ENCODE peak calls at places on chromosomes 7 and 10, in five cellular contexts. R, M, K, E and H are unnamed samples.

GRCh38 chr7:105621617-105622016 is 40.3 kb upstream of the EFCAB10 start:
- DNase-seq in R (peak; percentile 58), E (no peak), K (peak; percentile 75), M (no peak), H (no peak)

GRCh38 chr10:104981995-104982394 is 340.9 kb downstream of the SORCS3 start:
- DNase-seq in E (no peak), M (no peak), K (no peak), R (no peak), H (no peak)

GRCh38 chr7:36010656-36011587 is 142.1 kb upstream of the EEPD1 start:
- DNase-seq in E (no peak), M (no peak), K (no peak), R (no peak), H (no peak)

GRCh38 chr10:26650406-26650805 is 47.1 kb upstream of the PDSS1 start:
- DNase-seq in R (no peak), K (no peak), E (no peak), M (no peak), H (no peak)

GRCh38 chr10:8049151-8049873 is 5.2 kb upstream of the GATA3 start:
- DNase-seq in R (no peak), E (no peak), M (no peak), K (no peak), H (no peak)

GRCh38 chr7:156827587-156828203 is 65.3 kb downstream of the LMBR1 start:
- DNase-seq in R (no peak), K (no peak), E (peak; percentile 38), M (no peak), H (no peak)

GRCh38 chr7:14457567-14458453 is 444.7 kb downstream of the DGKB start:
- DNase-seq in M (peak; percentile 63), R (peak; percentile 41), K (peak; percentile 26), E (peak; percentile 40), H (peak; percentile 69)

GRCh38 chr10:106708521-106708920 is 456.0 kb downstream of the SORCS1 start:
- DNase-seq in R (no peak), M (no peak), K (no peak), E (no peak), H (no peak)

GRCh38 chr10:98664329-98665042 is 217.8 kb upstream of the HPS1 start:
- DNase-seq in M (no peak), R (no peak), E (peak; percentile 54), K (no peak), H (no peak)

GRCh38 chr7:6729492-6730342 is 23.0 kb upstream of the ZNF12 start:
- DNase-seq in E (peak; percentile 93), M (peak; percentile 87), R (peak; percentile 95), K (peak; percentile 91), H (peak; percentile 95)

GRCh38 chr7:122314284-122314683 is 9.7 kb upstream of the FEZF1 start:
- DNase-seq in K (no peak), R (no peak), M (no peak), E (no peak), H (no peak)

GRCh38 chr10:22893776-22894175 is 34.1 kb upstream of the ARMC3 start:
- DNase-seq in R (no peak), K (no peak), E (no peak), M (no peak), H (no peak)

GRCh38 chr7:151308791-151309190 is 32.8 kb upstream of the NUB1 start:
- DNase-seq in M (no peak), K (no peak), R (no peak), E (no peak), H (no peak)

GRCh38 chr10:110944997-110945396 is 25.6 kb downstream of the SHOC2 start:
- DNase-seq in R (no peak), E (no peak), K (no peak), M (no peak), H (no peak)

GRCh38 chr7:77456711-77457110 is 40.6 kb upstream of the GSAP start:
- DNase-seq in R (no peak), M (no peak), K (no peak), E (no peak), H (no peak)

GRCh38 chr10:51699475-51700227 is at the start of gene CSTF2T:
- DNase-seq in K (peak; percentile 91), R (peak; percentile 79), M (peak; percentile 83), E (peak; percentile 76), H (peak; percentile 90)

GRCh38 chr7:68121655-68122054 is 1125.0 kb downstream of the TYW1 start:
- DNase-seq in R (no peak), E (no peak), M (no peak), K (no peak), H (no peak)

GRCh38 chr10:76190871-76191270 is 759.4 kb downstream of the LRMDA start:
- DNase-seq in K (no peak), R (no peak), E (no peak), M (no peak), H (no peak)

GRCh38 chr10:51341216-51341615 is 266.9 kb downstream of the PRKG1 start:
- DNase-seq in K (no peak), E (no peak), R (no peak), M (no peak), H (no peak)

GRCh38 chr10:53765311-53765710 is 992.7 kb upstream of the MBL2 start:
- DNase-seq in R (no peak), E (no peak), K (no peak), M (no peak), H (no peak)

GRCh38 chr7:151436446-151437162 is 3.3 kb downstream of the CRYGN start:
- DNase-seq in K (peak; percentile 74), M (no peak), R (no peak), E (no peak), H (no peak)

GRCh38 chr10:124157286-124157685 is 63.9 kb upstream of the CHST15 start:
- DNase-seq in M (no peak), K (no peak), E (no peak), R (no peak), H (no peak)

GRCh38 chr7:150990416-150991186 is at the start of gene NOS3:
- DNase-seq in M (no peak), E (no peak), R (no peak), K (no peak), H (no peak)

GRCh38 chr7:130941322-130942210 is 207.6 kb upstream of the KLF14 start:
- DNase-seq in R (peak; percentile 22), K (peak; percentile 51), M (no peak), E (peak; percentile 81), H (no peak)

GRCh38 chr7:133364959-133365680 is 112.2 kb downstream of the EXOC4 start:
- DNase-seq in R (no peak), K (no peak), M (no peak), E (no peak), H (no peak)

GRCh38 chr10:13644866-13645265 is 58.1 kb downstream of the PRPF18 start:
- DNase-seq in K (no peak), E (no peak), R (no peak), M (no peak), H (no peak)

GRCh38 chr7:30280631-30281030 is 3.8 kb upstream of the ZNRF2 start:
- DNase-seq in K (no peak), R (no peak), M (no peak), E (no peak), H (no peak)

GRCh38 chr10:77637986-77638765 is 568 bp upstream of the KCNMA1 start:
- DNase-seq in E (no peak), K (peak; percentile 46), R (no peak), M (no peak), H (no peak)

GRCh38 chr7:115740043-115740442 is 290.5 kb downstream of the TFEC start:
- DNase-seq in R (no peak), M (no peak), K (no peak), E (no peak), H (no peak)

GRCh38 chr10:73992899-73993788 is 4.8 kb upstream of the VCL start:
- DNase-seq in K (no peak), E (peak; percentile 70), R (no peak), M (no peak), H (no peak)

GRCh38 chr10:17229967-17230682 is 2.1 kb downstream of the VIM start:
- DNase-seq in R (peak; percentile 84), E (peak; percentile 81), M (peak; percentile 75), K (peak; percentile 81), H (peak; percentile 91)

GRCh38 chr10:73366381-73367298 is 8.0 kb upstream of the CFAP70 start:
- DNase-seq in K (no peak), E (peak; percentile 63), M (no peak), R (no peak), H (no peak)

GRCh38 chr10:116722736-116723427 is 19.5 kb downstream of the HSPA12A start:
- DNase-seq in K (no peak), E (no peak), M (no peak), R (no peak), H (no peak)

GRCh38 chr7:47780555-47780954 is 167.7 kb downstream of the PKD1L1 start:
- DNase-seq in R (no peak), K (no peak), M (no peak), E (no peak), H (no peak)
- H3K4me1 ChIP-seq in R (no peaks in the 10 kb centered on the region), K (no peaks in the 10 kb centered on the region), M (no peaks in the 10 kb centered on the region), E (no peaks in the 10 kb centered on the region), H (no peaks in the 10 kb centered on the region)

DNA sequence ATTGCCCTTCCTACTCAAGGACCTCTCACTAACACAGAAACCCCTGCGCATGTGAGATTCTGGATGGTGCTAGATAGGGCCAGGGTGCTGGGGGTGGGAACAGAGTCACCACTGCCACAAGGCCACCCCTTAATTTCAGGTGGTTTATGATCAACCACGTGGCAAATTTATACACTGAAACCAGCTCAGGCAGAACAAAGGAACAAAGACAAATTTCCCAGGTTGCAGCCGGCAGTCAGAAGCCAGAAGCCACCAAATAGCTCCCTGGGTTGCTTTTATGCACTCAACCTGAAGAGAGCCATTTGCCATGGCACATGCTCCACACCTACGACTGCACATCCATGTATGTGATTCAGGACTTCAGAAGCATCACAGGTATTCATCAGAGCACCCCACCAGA is 2.5 kb downstream of the VOPP1 start:
- DNase-seq in R (no peak), E (no peak), M (no peak), K (no peak), H (no peak)
- H3K27ac ChIP-seq in R (peak overlapping the region; percentile 2), E (no peak overlapping the region), M (no peak overlapping the region), K (no peak overlapping the region), H (no peak overlapping the region)

DNA sequence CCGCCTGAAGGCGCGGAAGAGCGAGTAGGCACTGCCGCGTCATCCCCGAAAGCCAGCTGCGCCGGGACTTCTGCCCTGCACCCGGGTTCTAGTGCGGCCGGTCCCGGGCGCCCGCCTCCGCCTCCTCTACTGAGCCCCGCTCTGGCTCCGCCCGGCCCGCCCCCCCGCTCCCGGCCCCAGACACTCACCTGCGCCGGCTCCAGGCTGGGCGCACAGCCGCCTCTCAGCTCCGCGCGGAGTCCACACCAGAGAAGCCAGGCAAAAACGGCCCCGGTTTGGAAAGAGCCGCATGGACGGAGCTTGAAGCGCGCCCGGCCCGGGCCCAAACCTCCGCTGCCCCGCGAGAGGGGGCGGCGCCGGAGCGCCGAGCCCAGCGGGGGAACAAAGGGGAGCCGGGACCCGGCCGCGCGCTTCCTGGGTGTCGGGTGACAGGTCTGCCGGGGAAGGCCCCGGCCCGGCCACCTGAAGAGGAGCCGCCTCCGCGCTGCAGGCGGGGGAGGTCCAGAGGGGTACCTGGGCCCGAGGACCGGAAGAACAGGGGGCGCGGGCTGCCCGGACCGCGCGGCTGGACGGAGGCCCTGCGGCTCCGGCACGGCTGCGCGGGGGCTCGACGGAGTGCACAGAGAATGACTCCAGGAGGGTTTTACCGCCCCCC is 168.2 kb downstream of the NRF1 start:
- DNase-seq in R (no peak), E (peak; percentile 90), K (no peak), M (peak; percentile 63), H (peak; percentile 68)
- H3K4me1 ChIP-seq in R (peaks cover 51% of the 10 kb centered on the region), E (peaks cover 77% of the 10 kb centered on the region), K (peaks cover 29% of the 10 kb centered on the region), M (peaks cover 16% of the 10 kb centered on the region), H (peaks cover 29% of the 10 kb centered on the region)

DNA sequence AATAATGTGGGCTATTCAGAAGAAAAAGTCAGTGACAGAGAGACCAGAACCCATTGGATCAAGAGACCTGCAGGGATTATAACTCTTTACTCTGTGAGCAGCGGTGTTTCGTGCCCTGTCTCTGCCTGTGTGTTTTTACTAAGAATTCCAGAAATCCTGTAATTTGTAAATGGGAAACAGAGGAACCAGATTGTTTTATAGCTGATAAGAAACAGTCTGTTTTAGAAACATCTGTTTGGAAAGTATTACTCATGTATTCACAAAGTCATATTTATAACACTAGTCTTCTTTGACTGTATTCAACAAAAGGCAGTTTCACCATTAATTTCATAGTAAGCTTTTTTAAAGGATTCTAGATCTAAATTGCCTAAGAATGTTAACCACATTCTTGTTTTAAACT is 30.0 kb upstream of the VDAC2 start:
- DNase-seq in K (no peak), E (no peak), R (no peak), M (no peak), H (no peak)
- H3K27ac ChIP-seq in K (peak overlapping the region; percentile 36), E (no peak overlapping the region), R (peak overlapping the region; percentile 77), M (no peak overlapping the region), H (no peak overlapping the region)